ENCODE peak calls at places on chromosomes 2 and 18, in eight cellular contexts. One of them, this sample, is unnamed.

GRCh38 chr2:100895402-100895801 is 75.5 kb downstream of the NPAS2 start:
- DNase-seq in posterior cingulate gyrus: peak; percentile 70
- DNase-seq in activated CD4-positive, alpha-beta T cell treated with anti-CD3 and anti-CD28 coated beads, Interleukin-2, amount 10 ng/mL, durations not matched to agents 7 days and 5 days: no peak
- DNase-seq in WERI-Rb-1: no peak
- DNase-seq in stimulated activated CD8-positive, alpha-beta memory T cell treated with anti-CD3 and anti-CD28 coated beads, Interleukin-4, amount 100 ng/mL, for 1 hour: no peak
- DNase-seq in AG08395: no peak
- DNase-seq in body of pancreas: peak; percentile 91
- DNase-seq in nucleus accumbens: peak; percentile 22
- DNase-seq in this sample: peak; percentile 48

GRCh38 chr18:7789853-7790552 is 222.9 kb downstream of the PTPRM start:
- DNase-seq in body of pancreas: peak; percentile 23
- DNase-seq in WERI-Rb-1: peak; percentile 63
- DNase-seq in nucleus accumbens: no peak
- DNase-seq in AG08395: peak; percentile 63
- DNase-seq in stimulated activated CD8-positive, alpha-beta memory T cell treated with anti-CD3 and anti-CD28 coated beads, Interleukin-4, amount 100 ng/mL, for 1 hour: no peak
- DNase-seq in activated CD4-positive, alpha-beta T cell treated with anti-CD3 and anti-CD28 coated beads, Interleukin-2, amount 10 ng/mL, durations not matched to agents 7 days and 5 days: no peak
- DNase-seq in posterior cingulate gyrus: no peak
- DNase-seq in this sample: no peak

GRCh38 chr18:50312296-50313030 is 25.0 kb upstream of the CXXC1 start:
- DNase-seq in activated CD4-positive, alpha-beta T cell treated with anti-CD3 and anti-CD28 coated beads, Interleukin-2, amount 10 ng/mL, durations not matched to agents 7 days and 5 days: no peak
- DNase-seq in stimulated activated CD8-positive, alpha-beta memory T cell treated with anti-CD3 and anti-CD28 coated beads, Interleukin-4, amount 100 ng/mL, for 1 hour: no peak
- DNase-seq in body of pancreas: no peak
- DNase-seq in posterior cingulate gyrus: no peak
- DNase-seq in AG08395: no peak
- DNase-seq in nucleus accumbens: no peak
- DNase-seq in WERI-Rb-1: no peak
- DNase-seq in this sample: no peak

GRCh38 chr2:41922177-41922576 is 125.6 kb upstream of the PKDCC start:
- DNase-seq in posterior cingulate gyrus: no peak
- DNase-seq in nucleus accumbens: no peak
- DNase-seq in activated CD4-positive, alpha-beta T cell treated with anti-CD3 and anti-CD28 coated beads, Interleukin-2, amount 10 ng/mL, durations not matched to agents 7 days and 5 days: no peak
- DNase-seq in stimulated activated CD8-positive, alpha-beta memory T cell treated with anti-CD3 and anti-CD28 coated beads, Interleukin-4, amount 100 ng/mL, for 1 hour: no peak
- DNase-seq in body of pancreas: no peak
- DNase-seq in WERI-Rb-1: no peak
- DNase-seq in AG08395: no peak
- DNase-seq in this sample: no peak

GRCh38 chr2:241659150-241659739 is 21.8 kb downstream of the ATG4B start:
- DNase-seq in nucleus accumbens: peak; percentile 39
- DNase-seq in activated CD4-positive, alpha-beta T cell treated with anti-CD3 and anti-CD28 coated beads, Interleukin-2, amount 10 ng/mL, durations not matched to agents 7 days and 5 days: peak; percentile 61
- DNase-seq in posterior cingulate gyrus: peak; percentile 66
- DNase-seq in AG08395: peak; percentile 77
- DNase-seq in stimulated activated CD8-positive, alpha-beta memory T cell treated with anti-CD3 and anti-CD28 coated beads, Interleukin-4, amount 100 ng/mL, for 1 hour: no peak
- DNase-seq in body of pancreas: peak; percentile 68
- DNase-seq in WERI-Rb-1: peak; percentile 66
- DNase-seq in this sample: peak; percentile 7

GRCh38 chr2:25664531-25665307 is 8.7 kb downstream of the DTNB start:
- DNase-seq in activated CD4-positive, alpha-beta T cell treated with anti-CD3 and anti-CD28 coated beads, Interleukin-2, amount 10 ng/mL, durations not matched to agents 7 days and 5 days: peak; percentile 44
- DNase-seq in nucleus accumbens: peak; percentile 38
- DNase-seq in stimulated activated CD8-positive, alpha-beta memory T cell treated with anti-CD3 and anti-CD28 coated beads, Interleukin-4, amount 100 ng/mL, for 1 hour: no peak
- DNase-seq in posterior cingulate gyrus: peak; percentile 69
- DNase-seq in body of pancreas: peak; percentile 78
- DNase-seq in WERI-Rb-1: peak; percentile 67
- DNase-seq in AG08395: peak; percentile 65
- DNase-seq in this sample: no peak

GRCh38 chr2:241974851-241975592 is 105.5 kb downstream of the RTP5 start:
- DNase-seq in stimulated activated CD8-positive, alpha-beta memory T cell treated with anti-CD3 and anti-CD28 coated beads, Interleukin-4, amount 100 ng/mL, for 1 hour: no peak
- DNase-seq in activated CD4-positive, alpha-beta T cell treated with anti-CD3 and anti-CD28 coated beads, Interleukin-2, amount 10 ng/mL, durations not matched to agents 7 days and 5 days: no peak
- DNase-seq in posterior cingulate gyrus: no peak
- DNase-seq in nucleus accumbens: no peak
- DNase-seq in WERI-Rb-1: no peak
- DNase-seq in body of pancreas: no peak
- DNase-seq in AG08395: no peak
- DNase-seq in this sample: no peak

GRCh38 chr2:124967325-124967724 is 942.2 kb downstream of the CNTNAP5 start:
- DNase-seq in activated CD4-positive, alpha-beta T cell treated with anti-CD3 and anti-CD28 coated beads, Interleukin-2, amount 10 ng/mL, durations not matched to agents 7 days and 5 days: no peak
- DNase-seq in WERI-Rb-1: no peak
- DNase-seq in body of pancreas: no peak
- DNase-seq in nucleus accumbens: no peak
- DNase-seq in stimulated activated CD8-positive, alpha-beta memory T cell treated with anti-CD3 and anti-CD28 coated beads, Interleukin-4, amount 100 ng/mL, for 1 hour: no peak
- DNase-seq in posterior cingulate gyrus: no peak
- DNase-seq in AG08395: no peak
- DNase-seq in this sample: no peak